ENCODE peak calls at places on chromosomes 7 and 10, in four cellular contexts. A is psoas muscle; X is stimulated activated CD4-positive, alpha-beta T cell treated with anti-CD3 and anti-CD28 coated beads, Interleukin-12 subunit alpha, Interleukin-12 subunit beta, amount 100 ng/mL, for 4 hours; I is NCI-H1092 treated with DMSO at 0.1 percent for 48 hours. Q is an unnamed sample.

GRCh38 chr10:66378117-66378876 is 547.5 kb upstream of the LRRTM3 start:
- DNase-seq in X (no peak), I (no peak), A (no peak), Q (no peak)

GRCh38 chr7:108293190-108293612 is 163.0 kb downstream of the NRCAM start:
- DNase-seq in I (no peak), X (no peak), A (no peak), Q (no peak)

GRCh38 chr10:119189811-119190282 is 11.2 kb upstream of the PRDX3 start:
- DNase-seq in A (no peak), X (no peak), I (no peak), Q (no peak)

GRCh38 chr10:110502072-110502845 is 4.6 kb downstream of the DUSP5 start:
- DNase-seq in X (no peak), A (no peak), I (no peak), Q (no peak)

GRCh38 chr10:122323941-122324675 is 50.4 kb upstream of the PLEKHA1 start:
- DNase-seq in A (no peak), X (no peak), I (no peak), Q (no peak)

GRCh38 chr7:77903597-77903996 is 105.0 kb downstream of the PHTF2 start:
- DNase-seq in I (no peak), X (no peak), A (peak), Q (no peak)

GRCh38 chr10:6643962-6644361 is 63.9 kb upstream of the PRKCQ start:
- DNase-seq in I (no peak), A (no peak), X (no peak), Q (no peak)

GRCh38 chr7:28041508-28042314 is 138.9 kb downstream of the JAZF1 start:
- DNase-seq in I (no peak), X (no peak), A (no peak), Q (no peak)

GRCh38 chr7:50595538-50596102 is 30.4 kb upstream of the DDC start:
- DNase-seq in A (peak), I (peak), X (no peak), Q (peak)

GRCh38 chr7:43302211-43302711 is 189.8 kb downstream of the HECW1 start:
- DNase-seq in X (no peak), A (peak), I (no peak), Q (no peak)

GRCh38 chr7:84800846-84801245 is 386.0 kb downstream of the SEMA3D start:
- DNase-seq in A (no peak), I (no peak), X (no peak), Q (no peak)

GRCh38 chr7:138468244-138469123 is 8.4 kb downstream of the TRIM24 start:
- DNase-seq in X (no peak), A (no peak), I (no peak), Q (no peak)

GRCh38 chr10:102451105-102451969 is at the start of gene C10orf95:
- DNase-seq in X (peak), I (peak), A (no peak), Q (no peak)

GRCh38 chr7:158694650-158695049 is 10.0 kb downstream of the NCAPG2 start:
- DNase-seq in A (no peak), I (no peak), X (no peak), Q (no peak)

GRCh38 chr10:122459586-122460273 is 1.6 kb upstream of the HTRA1 start:
- DNase-seq in I (no peak), A (no peak), X (no peak), Q (no peak)

GRCh38 chr10:79347894-79348639 is 798 bp downstream of the PPIF start:
- DNase-seq in A (peak), I (peak), X (peak), Q (no peak)

GRCh38 chr10:42836771-42837468 is 54.3 kb downstream of the BMS1 start:
- DNase-seq in I (no peak), X (no peak), A (no peak), Q (no peak)

GRCh38 chr10:12418000-12418399 is 68.7 kb downstream of the CAMK1D start:
- DNase-seq in A (peak), I (no peak), X (no peak), Q (no peak)

GRCh38 chr7:117829450-117829849 is 43.8 kb downstream of the CTTNBP2 start:
- DNase-seq in A (no peak), I (no peak), X (no peak), Q (no peak)